ENCODE peak calls at places on chromosomes 3 and 15, in nine cellular contexts. Y, T, B, S, A, G, Z, W and L are unnamed samples.

GRCh38 chr15:50128266-50128665 is 9.2 kb upstream of the ATP8B4 start:
- DNase-seq in Y (no peak), T (no peak), B (no peak), S (no peak), A (no peak), G (no peak), Z (no peak), W (no peak), L (no peak)

GRCh38 chr3:83438177-83438576 is 1520.6 kb upstream of the CADM2 start:
- DNase-seq in Y (no peak), T (no peak), B (no peak), S (no peak), A (no peak), G (no peak), Z (no peak), W (no peak), L (no peak)

GRCh38 chr15:80127911-80128310 is 24.9 kb upstream of the FAH start:
- DNase-seq in Y (no peak), T (no peak), B (no peak), S (no peak), A (no peak), G (no peak), Z (no peak), W (no peak), L (no peak)

GRCh38 chr3:140914384-140914945 is 27.2 kb upstream of the SLC25A36 start:
- DNase-seq in Y (no peak), T (no peak), B (no peak), S (no peak), A (no peak), G (no peak), Z (no peak), W (no peak), L (no peak)

GRCh38 chr3:46959169-46959515 is 17.4 kb downstream of the CCDC12 start:
- DNase-seq in Y (no peak), T (no peak), B (no peak), S (no peak), A (no peak), G (no peak), Z (no peak), W (peak; percentile 72), L (no peak)

GRCh38 chr15:49045691-49046112 is 544 bp downstream of the SECISBP2L start:
- DNase-seq in Y (no peak), T (peak; percentile 54), B (no peak), S (peak; percentile 3), A (peak; percentile 47), G (peak; percentile 57), Z (no peak), W (no peak), L (no peak)

GRCh38 chr15:79682285-79682684 is 214.5 kb downstream of the MTHFS start:
- DNase-seq in Y (no peak), T (no peak), B (peak; percentile 76), S (no peak), A (peak; percentile 5), G (no peak), Z (no peak), W (no peak), L (no peak)

GRCh38 chr3:123373535-123373987 is 75.3 kb downstream of the ADCY5 start:
- DNase-seq in Y (no peak), T (no peak), B (peak; percentile 48), S (no peak), A (no peak), G (no peak), Z (no peak), W (no peak), L (no peak)

GRCh38 chr15:67504796-67505195 is 16.1 kb upstream of the C15orf61 start:
- DNase-seq in Y (no peak), T (no peak), B (no peak), S (no peak), A (no peak), G (no peak), Z (no peak), W (no peak), L (no peak)

GRCh38 chr3:38049358-38050126 is 10.5 kb downstream of the DLEC1 start:
- DNase-seq in Y (no peak), T (no peak), B (no peak), S (no peak), A (no peak), G (no peak), Z (no peak), W (no peak), L (no peak)

GRCh38 chr3:66427951-66428350 is 72.9 kb downstream of the LRIG1 start:
- DNase-seq in Y (no peak), T (no peak), B (no peak), S (no peak), A (no peak), G (no peak), Z (no peak), W (no peak), L (no peak)

GRCh38 chr15:31396881-31397560 is 70.4 kb downstream of the KLF13 start:
- DNase-seq in Y (peak; percentile 58), T (peak; percentile 43), B (peak; percentile 98), S (peak; percentile 56), A (no peak), G (no peak), Z (peak; percentile 41), W (peak; percentile 41), L (no peak)

GRCh38 chr3:10194328-10195071 is 29.8 kb downstream of the IRAK2 start:
- DNase-seq in Y (no peak), T (peak; percentile 64), B (no peak), S (no peak), A (peak; percentile 74), G (peak; percentile 47), Z (no peak), W (peak; percentile 72), L (no peak)

GRCh38 chr3:124315215-124316033 is 323.5 kb upstream of the ROPN1 start:
- DNase-seq in Y (no peak), T (no peak), B (no peak), S (no peak), A (no peak), G (no peak), Z (no peak), W (no peak), L (no peak)

GRCh38 chr15:83733206-83733605 is 79.3 kb downstream of the ADAMTSL3 start:
- DNase-seq in Y (no peak), T (no peak), B (no peak), S (no peak), A (no peak), G (no peak), Z (no peak), W (no peak), L (no peak)

GRCh38 chr3:154334973-154335420 is 10.7 kb upstream of the DHX36 start:
- DNase-seq in Y (no peak), T (peak; percentile 11), B (no peak), S (peak; percentile 50), A (no peak), G (peak; percentile 50), Z (peak; percentile 34), W (no peak), L (no peak)

GRCh38 chr15:40382580-40383456 is at the start of gene KNSTRN:
- DNase-seq in Y (peak; percentile 88), T (peak; percentile 96), B (peak; percentile 93), S (peak; percentile 84), A (peak; percentile 92), G (peak; percentile 89), Z (peak; percentile 93), W (peak; percentile 95), L (peak; percentile 63)